ENCODE peak calls at places on chromosome 2, in four cellular contexts. T is AG04450, N is lower lobe of right lung, E is A549. F is an unnamed sample.

GRCh38 chr2:65073879-65074565 is 17.8 kb downstream of the CEP68 start:
- DNase-seq in N (no peak), T (no peak), E (no peak), F (no peak)

GRCh38 chr2:51322612-51323011 is 290.7 kb upstream of the NRXN1 start:
- DNase-seq in T (no peak), N (no peak), E (no peak), F (no peak)

GRCh38 chr2:19021100-19021476 is 337.3 kb downstream of the OSR1 start:
- DNase-seq in T (peak; percentile 85), N (no peak), E (peak; percentile 10), F (peak; percentile 80)

GRCh38 chr2:169732583-169733358 is 861 bp upstream of the KLHL23 start:
- DNase-seq in E (no peak), T (no peak), N (no peak), F (no peak)

GRCh38 chr2:127355407-127356008 is 32.3 kb downstream of the MAP3K2 start:
- DNase-seq in N (no peak), E (no peak), T (no peak), F (no peak)

GRCh38 chr2:223088866-223089265 is 36.9 kb downstream of the KCNE4 start:
- DNase-seq in E (no peak), N (no peak), T (no peak), F (no peak)

GRCh38 chr2:147665035-147665434 is 179.8 kb upstream of the ACVR2A start:
- DNase-seq in N (no peak), E (no peak), T (no peak), F (no peak)

GRCh38 chr2:31973665-31974064 is 37.1 kb downstream of the MEMO1 start:
- DNase-seq in E (no peak), N (no peak), T (no peak), F (no peak)

GRCh38 chr2:134714228-134714627 is 4.6 kb downstream of the TMEM163 start:
- DNase-seq in E (no peak), N (no peak), T (no peak), F (no peak)

GRCh38 chr2:217908544-217908943 is 94.3 kb downstream of the TNS1 start:
- DNase-seq in E (no peak), T (no peak), N (no peak), F (no peak)

GRCh38 chr2:44614940-44615339 is 253.2 kb downstream of the CAMKMT start:
- DNase-seq in N (no peak), E (no peak), T (no peak), F (no peak)

GRCh38 chr2:152504618-152505017 is 169.6 kb downstream of the FMNL2 start:
- DNase-seq in E (peak; percentile 49), T (no peak), N (no peak), F (no peak)

GRCh38 chr2:64947906-64948305 is 41.3 kb upstream of the SLC1A4 start:
- DNase-seq in N (no peak), T (no peak), E (no peak), F (no peak)

GRCh38 chr2:189613650-189614420 is 33.2 kb upstream of the SLC40A1 start:
- DNase-seq in T (peak; percentile 33), E (no peak), N (no peak), F (no peak)

GRCh38 chr2:74415762-74416395 is 5.5 kb downstream of the C2orf81 start:
- DNase-seq in E (no peak), N (no peak), T (no peak), F (no peak)

GRCh38 chr2:111697560-111697959 is 186.4 kb downstream of the ANAPC1 start:
- DNase-seq in N (no peak), E (no peak), T (no peak), F (no peak)

GRCh38 chr2:237700583-237701032 is 73.2 kb downstream of the LRRFIP1 start:
- DNase-seq in N (no peak), T (no peak), E (no peak), F (no peak)

GRCh38 chr2:108932736-108933135 is 56.3 kb downstream of the EDAR start:
- DNase-seq in T (no peak), E (no peak), N (no peak), F (no peak)

GRCh38 chr2:26585966-26586365 is 55.2 kb downstream of the CIB4 start:
- DNase-seq in T (no peak), N (no peak), E (no peak), F (no peak)

GRCh38 chr2:20451346-20451745 is 4.5 kb downstream of the RHOB start:
- DNase-seq in N (no peak), T (no peak), E (no peak), F (no peak)

GRCh38 chr2:222903234-222904220 is 42.7 kb downstream of the ACSL3 start:
- DNase-seq in N (no peak), T (no peak), E (peak; percentile 52), F (no peak)

GRCh38 chr2:102100371-102101096 is 42.0 kb upstream of the IL1R1 start:
- DNase-seq in N (no peak), E (no peak), T (no peak), F (no peak)

GRCh38 chr2:212863185-212863588 is 288.2 kb downstream of the IKZF2 start:
- DNase-seq in E (no peak), T (no peak), N (peak; percentile 43), F (no peak)

GRCh38 chr2:211447545-211447944 is 891.1 kb downstream of the CPS1 start:
- DNase-seq in E (no peak), T (no peak), N (no peak), F (no peak)

GRCh38 chr2:143841935-143842334 is 678.0 kb downstream of the ZEB2 start:
- DNase-seq in N (no peak), E (no peak), T (no peak), F (no peak)
- TF ChIP-seq CTCF in N (no peak), E (no peak), T (peak; percentile 20), F (peak; percentile 12)

DNA sequence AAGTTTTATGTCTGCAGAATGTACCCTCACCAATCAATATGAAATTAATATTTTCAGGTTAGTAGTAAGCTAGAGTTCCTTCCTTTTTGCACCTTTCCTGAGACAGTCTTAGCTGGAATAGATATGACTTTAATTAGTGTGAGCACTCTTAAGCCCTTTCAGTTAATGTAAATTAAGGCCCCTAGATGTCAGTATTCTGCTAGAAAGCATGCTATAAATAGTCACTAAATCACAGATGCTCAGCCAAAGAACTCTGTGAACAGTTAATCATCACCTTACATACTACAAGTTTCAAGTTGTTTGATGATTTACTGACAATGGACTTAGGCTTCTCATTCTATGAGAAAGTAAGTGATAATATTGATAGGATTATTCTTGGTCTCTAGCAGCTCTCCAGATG is 413.7 kb downstream of the PTH2R start:
- DNase-seq in T (no peak), N (no peak), E (no peak), F (no peak)
- TF ChIP-seq CTCF in T (no peak), N (no peak), E (peak; percentile 16), F (no peak)

DNA sequence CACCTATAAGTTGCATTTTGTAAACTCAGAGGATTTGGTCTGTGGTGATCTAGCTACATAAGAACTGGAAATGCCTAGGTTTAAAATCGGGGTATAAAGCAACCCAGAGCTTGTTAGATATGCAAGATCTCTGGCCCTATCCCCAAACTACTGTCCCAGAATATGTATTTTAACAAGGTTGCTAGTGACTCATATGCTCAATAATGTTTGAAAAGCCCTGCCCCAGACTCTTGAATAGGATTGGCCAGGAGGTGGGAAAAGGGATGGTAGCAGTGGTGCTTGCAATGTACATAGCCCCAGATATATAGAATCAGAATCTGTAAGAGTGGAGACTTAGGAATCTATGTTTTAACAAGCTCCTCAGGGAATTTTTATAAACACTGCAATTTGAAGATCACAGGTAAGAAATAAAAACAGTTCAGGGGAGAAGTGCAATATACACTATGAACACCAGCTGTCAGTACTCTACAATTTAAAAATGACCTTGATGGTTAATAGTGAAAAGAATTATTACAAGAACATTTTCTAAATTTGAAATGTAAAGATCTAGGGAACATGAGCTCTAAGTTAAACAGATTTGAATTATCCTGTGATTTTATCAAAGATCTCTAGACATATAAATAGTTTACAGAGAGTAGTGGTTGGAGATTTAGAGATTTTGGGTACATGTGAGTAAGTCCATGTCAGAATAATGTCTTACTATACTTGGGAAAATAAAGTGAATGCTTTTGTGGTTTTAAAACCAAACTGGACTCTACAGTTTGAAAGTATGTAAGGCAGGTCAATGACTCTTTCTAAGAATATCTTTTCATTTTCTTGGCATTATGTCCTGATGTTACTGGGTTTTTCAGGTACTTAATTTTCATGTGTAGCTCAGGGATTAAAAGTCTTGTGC is 7.7 kb upstream of the MMADHC start:
- DNase-seq in E (no peak), N (no peak), T (no peak), F (no peak)
- TF ChIP-seq CTCF in E (peak; percentile 72), N (no peak), T (peak; percentile 54), F (peak; percentile 46)

GRCh38 chr2:5695641-5696350 is 3.6 kb downstream of the SOX11 start:
- DNase-seq in E (no peak), N (no peak), T (no peak), F (no peak)
- TF ChIP-seq CTCF in E (no peak), N (no peak), T (no peak), F (no peak)

DNA sequence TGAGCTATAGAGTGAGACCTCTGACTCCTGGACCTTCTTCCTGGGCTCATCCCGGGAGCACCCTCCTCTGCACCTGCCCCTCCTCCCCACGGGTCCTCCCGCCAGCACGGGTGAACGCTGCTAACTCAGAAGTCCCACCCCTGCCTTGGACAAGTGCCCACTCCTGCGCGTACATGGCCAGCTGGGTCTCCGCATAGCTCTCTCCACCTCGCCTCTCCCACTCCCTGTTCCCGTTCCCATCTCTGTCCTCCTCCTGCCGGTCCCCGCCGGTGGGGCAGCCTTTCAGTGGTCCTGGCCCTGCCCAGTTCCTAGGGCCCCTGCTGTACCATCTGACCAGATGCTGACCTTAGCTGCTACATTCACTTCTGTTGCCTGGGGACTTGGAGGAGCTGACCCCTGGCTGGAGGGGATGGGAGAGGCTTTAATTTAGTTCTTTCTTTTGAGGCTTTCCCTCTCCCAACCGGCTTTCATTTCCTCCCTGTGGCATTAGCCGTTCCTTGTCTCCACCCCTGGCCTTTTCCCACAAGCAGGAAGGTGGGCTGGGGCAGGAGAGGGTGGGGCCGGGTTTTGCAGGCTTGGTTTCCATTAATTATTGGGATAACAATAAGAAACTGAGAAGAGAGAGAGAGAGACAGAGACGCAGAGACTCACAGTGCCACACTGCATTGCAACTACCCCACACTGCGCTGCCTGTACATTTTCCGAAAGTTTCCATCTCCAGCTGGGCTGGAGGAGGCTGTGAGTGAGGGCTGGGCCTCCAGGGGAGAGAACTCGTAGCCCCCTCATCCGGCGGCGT is 136.2 kb downstream of the SH3BP4 start:
- DNase-seq in N (peak; percentile 51), T (no peak), E (no peak), F (no peak)
- TF ChIP-seq CTCF in N (no peak), T (peak; percentile 31), E (no peak), F (no peak)

GRCh38 chr2:240136013-240136670 is at the start of gene COPS9:
- DNase-seq in T (peak; percentile 64), E (peak; percentile 85), N (peak; percentile 93), F (peak; percentile 55)
- TF ChIP-seq CTCF in T (peak; percentile 1), E (no peak), N (no peak), F (no peak)

GRCh38 chr2:151097930-151098329 is 163.7 kb downstream of the RBM43 start:
- DNase-seq in T (no peak), N (no peak), E (no peak), F (no peak)

GRCh38 chr2:151097118-151097517 is 164.5 kb downstream of the RBM43 start:
- DNase-seq in E (no peak), N (no peak), T (peak; percentile 30), F (peak; percentile 3)

GRCh38 chr2:151091583-151091982 is 170.1 kb downstream of the RBM43 start:
- DNase-seq in N (no peak), E (no peak), T (no peak), F (no peak)

GRCh38 chr2:151095463-151095862 is 166.2 kb downstream of the RBM43 start:
- DNase-seq in T (no peak), E (no peak), N (no peak), F (no peak)
- TF ChIP-seq CTCF in T (no peak), E (no peak), N (no peak), F (no peak)

F was measured in AG09319.